ENCODE peak calls at places on chromosomes 7 and 10, in nine cellular contexts. X, L, M, J, N, G, K, C and Y are unnamed samples. For H3K4me1, the result is how much of the 10 kb centered on the place peaks cover.

GRCh38 chr7:36276428-36277246 is 113.0 kb upstream of the ANLN start:
- DNase-seq in N (no peak), M (no peak), X (no peak), L (no peak), C (no peak), G (no peak), J (no peak), K (no peak), Y (no peak)

GRCh38 chr7:117830422-117830954 is 42.8 kb downstream of the CTTNBP2 start:
- DNase-seq in J (no peak), K (no peak), M (no peak), G (no peak), N (no peak), C (no peak), L (peak), X (no peak), Y (no peak)

GRCh38 chr10:113565364-113565763 is 12.5 kb downstream of the HABP2 start:
- DNase-seq in N (no peak), J (no peak), L (no peak), X (no peak), C (no peak), M (no peak), K (no peak), G (no peak), Y (no peak)

GRCh38 chr7:1987084-1987535 is 245.6 kb downstream of the MAD1L1 start:
- DNase-seq in N (no peak), C (peak), L (no peak), G (no peak), J (peak), M (no peak), X (no peak), K (no peak), Y (no peak)

GRCh38 chr7:75691793-75692543 is 46.8 kb downstream of the HIP1 start:
- DNase-seq in K (no peak), L (no peak), J (no peak), C (no peak), N (no peak), M (peak), G (no peak), X (no peak), Y (no peak)

GRCh38 chr7:95649546-95649945 is 53.2 kb upstream of the PDK4 start:
- DNase-seq in X (no peak), N (no peak), J (no peak), G (no peak), M (no peak), L (no peak), K (no peak), C (no peak), Y (no peak)

GRCh38 chr7:129332354-129333056 is 101.7 kb upstream of the STRIP2 start:
- DNase-seq in X (peak), G (no peak), M (no peak), C (no peak), L (no peak), N (no peak), K (no peak), J (no peak), Y (no peak)

GRCh38 chr7:128389085-128389814 is 20.5 kb downstream of the IMPDH1 start:
- DNase-seq in X (no peak), N (no peak), G (no peak), K (peak), C (no peak), M (no peak), L (peak), J (no peak), Y (no peak)

GRCh38 chr7:36153571-36154097 is 580 bp downstream of the EEPD1 start:
- DNase-seq in L (peak), J (no peak), G (no peak), K (no peak), C (no peak), X (peak), N (no peak), M (peak), Y (peak)

GRCh38 chr10:49734676-49735075 is 27.4 kb downstream of the OGDHL start:
- DNase-seq in J (no peak), X (no peak), L (no peak), G (no peak), N (no peak), C (peak), K (no peak), M (no peak), Y (no peak)

GRCh38 chr10:21002097-21002878 is 105.2 kb upstream of the NEBL start:
- DNase-seq in M (no peak), N (no peak), L (no peak), C (no peak), G (no peak), X (peak), J (no peak), K (no peak), Y (no peak)

GRCh38 chr10:58925381-58925780 is 251.1 kb upstream of the PHYHIPL start:
- DNase-seq in L (no peak), K (no peak), C (no peak), M (no peak), G (no peak), J (no peak), N (no peak), X (no peak), Y (no peak)

GRCh38 chr7:115679976-115680375 is 350.6 kb downstream of the TFEC start:
- DNase-seq in N (no peak), K (peak), C (no peak), G (peak), M (no peak), L (no peak), X (peak), J (peak), Y (peak)

GRCh38 chr10:85614566-85614965 is 752.0 kb downstream of the GRID1 start:
- DNase-seq in J (no peak), M (no peak), G (no peak), N (no peak), L (no peak), C (no peak), X (no peak), K (no peak), Y (no peak)

GRCh38 chr10:29590598-29591415 is 44.0 kb downstream of the SVIL start:
- DNase-seq in M (no peak), L (no peak), G (peak), N (peak), C (no peak), J (peak), X (peak), K (peak), Y (no peak)

GRCh38 chr10:94042001-94042813 is 48.5 kb downstream of the PLCE1 start:
- DNase-seq in G (no peak), M (no peak), K (no peak), C (no peak), X (peak), J (no peak), N (no peak), L (no peak), Y (no peak)

GRCh38 chr10:128686638-128687278 is 560.5 kb upstream of the MKI67 start:
- DNase-seq in M (no peak), J (no peak), G (no peak), K (no peak), L (no peak), X (no peak), N (no peak), C (peak), Y (no peak)

GRCh38 chr7:96017877-96018276 is 245.5 kb downstream of the DYNC1I1 start:
- DNase-seq in N (no peak), L (no peak), J (no peak), K (no peak), G (no peak), M (no peak), C (no peak), X (no peak), Y (peak)

GRCh38 chr10:44376504-44377099 is 8.3 kb downstream of the CXCL12 start:
- DNase-seq in L (no peak), J (no peak), G (no peak), X (no peak), M (no peak), K (no peak), C (no peak), N (no peak), Y (no peak)

GRCh38 chr7:157429680-157430224 is 92.9 kb downstream of the DNAJB6 start:
- DNase-seq in X (no peak), C (no peak), K (no peak), M (no peak), G (no peak), N (no peak), J (no peak), L (no peak), Y (no peak)

GRCh38 chr7:99563650-99564049 is 5.2 kb downstream of the ZNF655 start:
- DNase-seq in K (no peak), X (peak), C (no peak), J (no peak), M (no peak), N (no peak), L (no peak), G (no peak), Y (no peak)

GRCh38 chr10:113665352-113665751 is 1.5 kb upstream of the NRAP start:
- DNase-seq in J (no peak), C (no peak), K (no peak), X (no peak), L (no peak), M (no peak), G (no peak), N (no peak), Y (no peak)

GRCh38 chr10:42475168-42476098 is 162.9 kb downstream of the ZNF33B start:
- DNase-seq in G (no peak), L (no peak), J (no peak), N (no peak), X (peak), C (no peak), M (peak), K (peak), Y (peak)

GRCh38 chr10:34565934-34566333 is 249.2 kb downstream of the PARD3 start:
- DNase-seq in N (no peak), M (no peak), J (no peak), K (no peak), G (no peak), C (no peak), X (peak), L (no peak), Y (no peak)

GRCh38 chr7:3879337-3880054 is 578.4 kb downstream of the SDK1 start:
- DNase-seq in L (no peak), M (no peak), N (no peak), G (no peak), K (peak), J (no peak), X (no peak), C (no peak), Y (no peak)

DNA sequence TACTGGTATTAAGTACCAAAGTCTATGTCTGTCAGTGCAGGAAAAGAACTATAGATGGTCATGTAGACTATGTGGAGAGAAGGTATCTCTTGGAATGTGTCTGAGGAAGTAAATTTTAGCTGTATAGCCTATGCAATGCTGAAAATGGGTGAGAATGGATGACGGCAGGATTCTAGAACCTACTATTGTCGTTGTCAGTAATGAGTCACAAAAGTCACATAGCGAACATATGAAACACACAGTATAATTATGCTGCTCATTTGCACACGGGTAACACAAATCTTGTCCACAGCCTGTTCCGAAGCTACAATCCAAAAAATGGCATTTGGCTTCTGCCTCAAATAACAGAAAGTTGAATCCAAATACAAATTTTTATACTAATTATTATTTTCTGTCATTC is 33.6 kb upstream of the KMT2E start:
- DNase-seq in C (no peak), K (no peak), G (no peak), L (no peak), X (no peak), M (no peak), J (no peak), N (no peak), Y (no peak)
- H3K4me1 ChIP-seq in C (half or more), K (half or more), G (under half), L (half or more), X (under half), M (under half), J (under half), N (under half), Y (half or more)

DNA sequence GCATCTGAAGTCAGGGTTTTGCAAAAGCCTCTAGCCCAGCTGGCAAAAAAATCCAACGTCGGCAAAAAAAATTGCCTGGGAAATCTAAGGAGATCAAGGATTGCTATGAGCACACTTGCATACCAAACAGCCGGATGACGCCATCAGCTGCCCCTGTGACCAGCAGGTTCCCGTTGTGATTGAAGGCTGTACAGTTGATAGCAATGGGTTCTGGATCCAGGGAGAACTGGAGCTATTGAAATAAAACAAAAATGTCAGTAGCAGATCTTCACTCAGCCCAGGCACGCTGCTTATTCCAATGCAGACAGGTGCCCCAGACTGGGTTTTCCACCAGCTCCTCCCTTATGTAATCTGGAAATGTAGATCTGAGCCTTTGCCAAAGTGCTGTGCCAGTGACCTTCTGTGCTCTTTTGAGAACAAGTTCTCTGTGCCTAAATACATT is 18.7 kb upstream of the CYREN start:
- DNase-seq in J (no peak), N (no peak), L (no peak), C (no peak), X (no peak), G (no peak), M (peak), K (no peak), Y (peak)
- H3K4me1 ChIP-seq in J (under half), N (under half), L (under half), C (under half), X (under half), G (under half), M (under half), K (under half), Y (under half)

DNA sequence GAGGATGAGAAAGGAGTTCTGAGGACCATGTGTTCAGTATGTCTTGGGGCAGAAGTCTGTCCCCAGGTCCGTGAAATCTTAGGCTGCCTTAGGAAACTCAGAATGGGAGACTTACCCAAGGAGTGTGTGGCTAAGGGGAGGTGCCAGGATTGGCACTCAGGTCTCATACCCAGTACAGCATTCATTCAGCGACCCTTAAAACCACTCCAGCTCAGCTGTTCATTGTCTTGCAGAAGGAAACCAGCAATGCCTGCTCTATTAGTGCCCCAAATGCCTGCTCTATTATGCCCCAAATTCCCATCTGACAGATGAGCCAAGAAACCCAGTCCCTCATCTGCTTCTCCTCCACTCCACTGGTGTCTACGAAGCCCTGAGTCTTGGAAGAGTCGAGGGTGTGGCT is 147.8 kb downstream of the NEURL1 start:
- DNase-seq in G (no peak), K (no peak), L (no peak), M (no peak), N (no peak), X (no peak), J (no peak), C (no peak), Y (no peak)
- H3K4me1 ChIP-seq in G (under half), K (under half), L (under half), M (under half), N (under half), X (under half), J (under half), C (under half), Y (under half)

GRCh38 chr10:71770789-71771188 is 2.5 kb downstream of the VSIR start:
- DNase-seq in L (peak), J (no peak), K (no peak), N (no peak), X (peak), M (peak), G (no peak), C (peak), Y (no peak)
- H3K4me1 ChIP-seq in L (half or more), J (half or more), K (under half), N (half or more), X (under half), M (half or more), G (half or more), C (half or more), Y (under half)

DNA sequence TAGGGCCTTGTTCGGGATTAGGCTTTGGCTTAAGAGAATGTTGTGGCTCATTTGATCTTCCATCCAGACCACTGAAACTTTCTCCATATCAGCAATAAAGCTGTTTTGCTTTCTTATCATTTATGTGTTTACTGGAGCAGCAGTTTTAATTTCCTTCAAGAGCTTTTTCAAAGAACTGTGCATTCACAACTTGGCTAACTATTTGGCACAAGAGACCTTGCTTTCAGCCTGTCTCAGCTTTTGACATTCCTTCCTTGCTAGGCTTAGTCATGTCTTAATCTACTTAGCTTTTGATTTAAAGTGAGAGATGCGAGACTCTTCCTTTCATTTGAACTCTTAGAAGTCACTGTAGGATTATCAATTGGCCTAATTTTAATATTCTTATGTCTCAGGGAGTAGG is 19.1 kb upstream of the AKR1B1 start:
- DNase-seq in G (no peak), M (no peak), L (no peak), K (no peak), C (no peak), X (peak), N (no peak), J (no peak), Y (no peak)
- H3K4me1 ChIP-seq in G (under half), M (under half), L (under half), K (under half), C (under half), X (under half), N (under half), J (under half), Y (under half)

DNA sequence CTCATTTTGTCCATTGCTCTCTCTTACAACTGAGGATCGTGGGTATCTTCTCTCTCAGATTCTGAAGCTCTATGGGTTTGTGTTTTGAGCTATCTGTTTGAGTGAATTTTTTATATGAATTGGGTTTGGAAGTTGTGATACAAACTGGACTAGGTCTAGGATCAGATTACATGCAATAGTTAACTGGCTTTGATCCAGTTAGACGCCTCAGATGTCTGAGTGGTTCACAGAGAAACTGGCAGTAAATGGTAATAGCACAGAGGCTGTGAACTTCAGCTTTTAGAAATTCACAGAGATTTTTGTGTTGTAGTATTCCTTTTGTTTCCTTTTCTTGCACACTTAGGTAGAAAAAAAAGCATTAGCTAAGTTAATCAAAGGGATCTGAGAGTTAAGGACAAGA is 12.7 kb upstream of the DNMBP start:
- DNase-seq in K (no peak), X (peak), L (no peak), C (no peak), N (no peak), J (no peak), M (no peak), G (no peak), Y (no peak)
- H3K4me1 ChIP-seq in K (under half), X (under half), L (under half), C (under half), N (under half), J (under half), M (under half), G (under half), Y (under half)

DNA sequence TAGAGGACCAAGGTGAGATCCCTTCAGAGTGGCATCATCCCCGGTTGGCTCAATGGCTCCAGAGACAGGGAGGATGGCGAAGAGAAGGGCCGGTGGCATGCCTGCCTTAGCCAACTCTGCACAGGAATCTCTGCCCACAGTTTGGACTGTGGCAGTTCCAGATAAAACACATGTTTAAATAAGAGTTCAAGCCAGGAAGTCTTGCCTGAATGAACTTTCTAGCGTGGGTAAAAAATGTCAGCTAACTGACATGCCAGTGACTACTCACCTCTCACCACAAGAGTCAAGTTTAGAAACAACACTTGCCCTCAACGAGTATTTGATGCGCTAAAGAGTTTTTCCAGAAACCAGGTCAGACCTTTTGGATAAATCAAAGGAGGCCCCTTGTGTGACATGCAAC is 3.0 kb downstream of the NOD1 start:
- DNase-seq in K (no peak), X (no peak), G (no peak), C (no peak), M (no peak), L (no peak), J (no peak), N (no peak), Y (no peak)
- H3K4me1 ChIP-seq in K (under half), X (half or more), G (half or more), C (under half), M (half or more), L (half or more), J (under half), N (under half), Y (under half)